ENCODE peak calls at places on chromosomes 7 and 10, in five cellular contexts. B is SK-N-SH, L is HepG2, C is GM12878, Z is Panc1. Q is an unnamed sample.

GRCh38 chr10:55266797-55267196 is 465.8 kb upstream of the PCDH15 start:
- DNase-seq in L (no peak), B (no peak), C (no peak), Z (no peak), Q (no peak)

GRCh38 chr10:75283150-75284096 is 47.7 kb upstream of the COMTD1 start:
- DNase-seq in Z (no peak), B (no peak), L (no peak), C (no peak), Q (no peak)

GRCh38 chr7:7257899-7258692 is 75.8 kb downstream of the C1GALT1 start:
- DNase-seq in L (no peak), C (peak), B (no peak), Z (no peak), Q (no peak)

GRCh38 chr7:81484266-81484665 is 285.6 kb downstream of the HGF start:
- DNase-seq in L (peak), B (no peak), Z (no peak), C (no peak), Q (no peak)

GRCh38 chr7:50723888-50724287 is 58.8 kb downstream of the GRB10 start:
- DNase-seq in L (no peak), B (no peak), Z (no peak), C (no peak), Q (no peak)

GRCh38 chr7:36683695-36684357 is 40.5 kb downstream of the AOAH start:
- DNase-seq in B (no peak), L (no peak), Z (no peak), C (no peak), Q (no peak)

GRCh38 chr10:88293073-88293472 is 290.0 kb downstream of the RNLS start:
- DNase-seq in Z (no peak), C (no peak), L (no peak), B (no peak), Q (no peak)

GRCh38 chr10:17758896-17759295 is 6.9 kb downstream of the TMEM236 start:
- DNase-seq in L (no peak), Z (no peak), C (no peak), B (no peak), Q (no peak)

GRCh38 chr7:38977658-38978057 is at the start of gene POU6F2:
- DNase-seq in C (no peak), Z (no peak), B (no peak), L (no peak), Q (no peak)

GRCh38 chr7:96499532-96499931 is 177.6 kb upstream of the SLC25A13 start:
- DNase-seq in C (no peak), L (no peak), B (no peak), Z (no peak), Q (no peak)

GRCh38 chr10:115164220-115164619 is 71.1 kb downstream of the ATRNL1 start:
- DNase-seq in C (no peak), B (no peak), L (no peak), Z (no peak), Q (no peak)

GRCh38 chr10:89404648-89405047 is 9.7 kb upstream of the IFIT5 start:
- DNase-seq in L (no peak), Z (no peak), C (no peak), B (no peak), Q (no peak)

GRCh38 chr10:48661441-48661840 is 23.2 kb upstream of the WDFY4 start:
- DNase-seq in C (no peak), B (no peak), L (no peak), Z (no peak), Q (no peak)
- TF ChIP-seq SIN3A in C (no peak), B (no peak), L (no peak), Z (no peak), Q (no peak)

GRCh38 chr7:45036801-45037200 is 36.8 kb downstream of the CCM2 start:
- DNase-seq in C (no peak), B (no peak), Z (no peak), L (no peak), Q (no peak)

GRCh38 chr7:45037876-45038275 is 37.9 kb downstream of the CCM2 start:
- DNase-seq in C (no peak), Z (no peak), B (no peak), L (no peak), Q (no peak)

GRCh38 chr7:45035371-45035770 is 35.4 kb downstream of the CCM2 start:
- DNase-seq in B (no peak), C (no peak), L (no peak), Z (no peak), Q (no peak)

GRCh38 chr7:45036317-45036716 is 36.3 kb downstream of the CCM2 start:
- DNase-seq in B (no peak), Z (no peak), L (peak), C (no peak), Q (no peak)

GRCh38 chr7:45035909-45036308 is 35.9 kb downstream of the CCM2 start:
- DNase-seq in L (no peak), Z (no peak), C (no peak), B (no peak), Q (no peak)
- TF ChIP-seq SIN3A in L (no peak), Z (no peak), C (no peak), B (no peak), Q (no peak)

GRCh38 chr7:2168612-2169312 is 64.0 kb downstream of the MAD1L1 start:
- DNase-seq in Z (no peak), C (no peak), B (peak), L (no peak), Q (no peak)
- TF ChIP-seq SIN3A in Z (no peak), C (no peak), B (no peak), L (no peak), Q (no peak)

DNA sequence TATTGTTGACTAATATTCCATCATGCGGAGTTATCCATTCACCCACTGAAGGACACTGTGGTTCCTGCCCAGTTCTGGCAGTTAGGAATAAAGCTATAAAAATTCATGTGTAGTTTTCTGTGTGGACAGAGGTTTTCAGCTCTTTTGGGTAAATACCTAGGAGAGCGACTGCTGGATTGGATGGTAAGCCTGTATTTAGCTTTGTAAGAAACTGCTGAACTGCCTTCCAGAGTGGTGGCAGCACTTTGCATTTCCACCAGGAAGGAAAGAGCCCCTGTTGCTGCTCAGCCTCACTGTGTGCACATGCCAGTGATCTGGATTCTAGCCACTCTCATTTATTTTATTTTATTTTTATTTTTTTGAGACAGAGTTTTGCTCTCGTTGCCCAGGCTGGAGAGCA is 14.2 kb downstream of the ZNF775 start:
- DNase-seq in Z (no peak), B (no peak), L (no peak), C (no peak), Q (no peak)
- TF ChIP-seq SIN3A in Z (no peak), B (no peak), L (no peak), C (no peak), Q (no peak)

GRCh38 chr7:102196028-102196427 is 90.6 kb upstream of the SH2B2 start:
- DNase-seq in L (no peak), C (no peak), Z (no peak), B (no peak), Q (no peak)

GRCh38 chr7:102191556-102192203 is 95.0 kb upstream of the SH2B2 start:
- DNase-seq in Z (no peak), B (no peak), L (no peak), C (no peak), Q (no peak)

GRCh38 chr7:102192790-102193189 is 93.9 kb upstream of the SH2B2 start:
- DNase-seq in L (no peak), C (no peak), B (no peak), Z (no peak), Q (no peak)

GRCh38 chr7:102195361-102195760 is 91.3 kb upstream of the SH2B2 start:
- DNase-seq in Z (no peak), B (no peak), C (no peak), L (no peak), Q (no peak)

GRCh38 chr7:102193806-102194205 is 92.9 kb upstream of the SH2B2 start:
- DNase-seq in Z (no peak), C (no peak), B (no peak), L (no peak), Q (no peak)
- TF ChIP-seq SIN3A in Z (no peak), C (no peak), B (no peak), L (no peak), Q (no peak)

DNA sequence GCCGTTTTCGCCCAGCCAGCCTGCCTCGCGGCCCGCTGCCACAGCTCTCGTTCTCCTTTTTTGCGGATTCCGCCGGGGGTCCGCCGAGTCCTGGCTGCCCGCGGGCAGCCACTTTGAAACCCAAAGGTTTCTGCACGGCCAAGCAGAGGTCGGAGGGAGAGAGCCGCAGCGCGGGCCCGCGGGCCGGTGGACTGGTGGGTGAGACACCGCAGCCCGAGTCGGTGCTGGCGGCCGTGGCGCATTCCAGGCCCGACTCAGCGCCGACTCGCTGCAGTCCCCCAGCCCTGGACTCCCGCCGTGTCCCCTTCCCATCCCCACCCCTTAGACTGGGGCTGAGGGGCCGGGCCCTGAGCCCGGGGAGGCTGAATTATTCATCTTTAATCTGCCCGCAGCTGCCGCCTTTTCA is 2.4 kb downstream of the PAX2 start:
- DNase-seq in C (no peak), Z (no peak), B (peak), L (no peak), Q (no peak)
- TF ChIP-seq SIN3A in C (no peak), Z (no peak), B (no peak), L (no peak), Q (no peak)

GRCh38 chr10:61108880-61109279 is 164.9 kb upstream of the RHOBTB1 start:
- DNase-seq in C (no peak), Z (no peak), B (no peak), L (no peak), Q (no peak)
- TF ChIP-seq SIN3A in C (no peak), Z (no peak), B (no peak), L (no peak), Q (no peak)

DNA sequence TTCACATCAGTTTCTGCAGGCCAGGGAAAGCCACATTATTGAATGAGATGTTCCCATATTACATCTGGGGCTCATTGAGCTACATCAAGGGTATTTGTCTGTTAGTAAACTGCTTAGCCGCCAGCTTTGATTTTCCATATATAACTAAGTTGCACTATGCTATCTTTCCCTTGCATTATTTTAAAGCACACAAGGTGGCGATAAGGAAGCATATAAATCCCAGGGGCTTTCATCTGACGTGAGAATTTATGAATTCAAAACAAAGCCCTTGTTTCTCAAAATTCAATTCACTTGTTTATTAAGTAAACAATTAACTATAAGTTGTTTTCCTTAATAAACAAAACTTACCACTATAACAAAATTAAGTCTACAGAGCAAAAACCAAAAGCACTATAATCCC is 334.1 kb upstream of the TPK1 start:
- DNase-seq in Z (no peak), B (peak), C (no peak), L (no peak), Q (no peak)
- TF ChIP-seq SIN3A in Z (no peak), B (no peak), C (no peak), L (no peak), Q (no peak)

DNA sequence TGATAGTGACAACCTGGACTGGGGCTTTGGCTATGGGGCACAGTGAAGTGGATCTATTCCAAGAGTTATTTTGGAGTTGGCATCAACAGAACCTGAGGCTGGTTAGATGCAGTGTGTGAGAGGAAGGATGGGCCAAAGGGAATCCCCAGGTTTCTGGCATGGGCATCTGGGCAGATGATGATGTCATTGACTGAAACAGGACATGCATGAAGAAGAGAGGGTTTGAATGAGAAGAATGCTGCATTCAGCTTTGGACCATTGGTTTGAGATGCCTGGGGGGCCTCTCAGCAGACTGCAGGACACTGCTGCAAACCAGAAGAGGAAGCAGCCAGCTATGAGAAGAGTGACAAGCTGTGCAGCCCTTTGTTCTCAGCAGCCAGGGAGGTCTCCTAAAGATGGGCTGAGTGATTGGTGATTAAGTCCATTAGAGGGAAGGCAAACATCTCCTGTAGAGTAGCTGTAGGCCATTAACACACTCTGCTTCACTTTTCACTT is 23.1 kb upstream of the PIK3CG start:
- DNase-seq in Z (no peak), C (no peak), L (no peak), B (peak), Q (no peak)
- TF ChIP-seq SIN3A in Z (no peak), C (no peak), L (no peak), B (no peak), Q (no peak)

GRCh38 chr7:24502135-24502488 is 71.1 kb upstream of the PALS2 start:
- DNase-seq in B (no peak), Z (no peak), C (no peak), L (no peak), Q (no peak)
- TF ChIP-seq SIN3A in B (no peak), Z (no peak), C (no peak), L (no peak), Q (no peak)

Q was measured in HCT116.